ENCODE peak calls at places on chromosomes 5 and 9, in six cellular contexts. K is NCI-H1105, T is mammary epithelial cell, Q is amniotic stem cell, B is neural crest cell, V is HEK293T. R is an unnamed sample.

GRCh38 chr9:93677641-93678136 is 101.3 kb downstream of the PHF2 start:
- DNase-seq in T (no peak), K (no peak), Q (no peak), V (no peak), B (no peak), R (no peak)

GRCh38 chr9:100070642-100071041 is 28.2 kb downstream of the ERP44 start:
- DNase-seq in V (no peak), T (no peak), B (no peak), K (no peak), Q (no peak), R (no peak)

GRCh38 chr5:177994063-177994462 is 2.0 kb downstream of the PROP1 start:
- DNase-seq in K (no peak), T (no peak), V (no peak), B (no peak), Q (no peak), R (no peak)

GRCh38 chr5:55033568-55033967 is 9.5 kb downstream of the GZMK start:
- DNase-seq in T (no peak), K (no peak), V (no peak), Q (no peak), B (no peak), R (no peak)

GRCh38 chr5:139745121-139745799 is 50.3 kb upstream of the PSD2 start:
- DNase-seq in V (peak; percentile 52), B (no peak), Q (no peak), K (no peak), T (peak; percentile 48), R (no peak)

GRCh38 chr5:9515451-9515850 is 30.4 kb downstream of the SEMA5A start:
- DNase-seq in V (no peak), K (no peak), Q (no peak), T (no peak), B (no peak), R (no peak)

GRCh38 chr9:121246821-121247511 is 21.0 kb upstream of the GSN start:
- DNase-seq in Q (peak; percentile 26), V (no peak), T (peak; percentile 73), K (no peak), B (no peak), R (no peak)

GRCh38 chr9:35728041-35728971 is 3.7 kb downstream of the TLN1 start:
- DNase-seq in B (peak; percentile 30), Q (peak; percentile 62), T (peak; percentile 68), V (no peak), K (no peak), R (peak; percentile 72)

R was measured in neuronal stem cell.